ENCODE peak calls at places on chromosomes 13 and 19, in seven cellular contexts. One of them, this sample, is unnamed.

GRCh38 chr19:3873151-3873550 is 4.3 kb upstream of the ZFR2 start:
- DNase-seq in cardiac muscle cell: no peak
- DNase-seq in mammary epithelial cell: no peak
- DNase-seq in upper lobe of right lung: no peak
- DNase-seq in uterus: no peak
- DNase-seq in RWPE1: no peak
- DNase-seq in esophagus squamous epithelium: no peak
- DNase-seq in this sample: no peak

GRCh38 chr13:104204177-104204576 is 1138.0 kb upstream of the SLC10A2 start:
- DNase-seq in cardiac muscle cell: no peak
- DNase-seq in mammary epithelial cell: no peak
- DNase-seq in upper lobe of right lung: no peak
- DNase-seq in uterus: no peak
- DNase-seq in RWPE1: no peak
- DNase-seq in esophagus squamous epithelium: no peak
- DNase-seq in this sample: no peak

GRCh38 chr13:98942997-98943396 is 34.9 kb downstream of the DOCK9 start:
- DNase-seq in cardiac muscle cell: no peak
- DNase-seq in mammary epithelial cell: no peak
- DNase-seq in upper lobe of right lung: no peak
- DNase-seq in uterus: no peak
- DNase-seq in RWPE1: no peak
- DNase-seq in esophagus squamous epithelium: no peak
- DNase-seq in this sample: no peak

GRCh38 chr19:16889429-16889882 is 657 bp downstream of the F2RL3 start:
- DNase-seq in cardiac muscle cell: no peak
- DNase-seq in mammary epithelial cell: no peak
- DNase-seq in upper lobe of right lung: no peak
- DNase-seq in uterus: no peak
- DNase-seq in RWPE1: no peak
- DNase-seq in esophagus squamous epithelium: no peak
- DNase-seq in this sample: no peak

GRCh38 chr19:6238256-6238642 is 41.5 kb downstream of the MLLT1 start:
- DNase-seq in cardiac muscle cell: no peak
- DNase-seq in mammary epithelial cell: no peak
- DNase-seq in upper lobe of right lung: no peak
- DNase-seq in uterus: no peak
- DNase-seq in RWPE1: no peak
- DNase-seq in esophagus squamous epithelium: no peak
- DNase-seq in this sample: no peak

GRCh38 chr13:112850273-112850672 is 118.7 kb upstream of the MCF2L start:
- DNase-seq in cardiac muscle cell: no peak
- DNase-seq in mammary epithelial cell: no peak
- DNase-seq in upper lobe of right lung: no peak
- DNase-seq in uterus: no peak
- DNase-seq in RWPE1: no peak
- DNase-seq in esophagus squamous epithelium: no peak
- DNase-seq in this sample: no peak

GRCh38 chr13:111211789-111212516 is 96.8 kb downstream of the ARHGEF7 start:
- DNase-seq in cardiac muscle cell: peak
- DNase-seq in mammary epithelial cell: no peak
- DNase-seq in upper lobe of right lung: no peak
- DNase-seq in uterus: no peak
- DNase-seq in RWPE1: no peak
- DNase-seq in esophagus squamous epithelium: no peak
- DNase-seq in this sample: no peak

GRCh38 chr19:16593181-16593580 is 21.0 kb upstream of the SLC35E1 start:
- DNase-seq in cardiac muscle cell: no peak
- DNase-seq in mammary epithelial cell: no peak
- DNase-seq in upper lobe of right lung: no peak
- DNase-seq in uterus: no peak
- DNase-seq in RWPE1: no peak
- DNase-seq in esophagus squamous epithelium: no peak
- DNase-seq in this sample: no peak

GRCh38 chr13:69243366-69243765 is 864.3 kb upstream of the ATXN8OS start:
- DNase-seq in cardiac muscle cell: no peak
- DNase-seq in mammary epithelial cell: no peak
- DNase-seq in upper lobe of right lung: no peak
- DNase-seq in uterus: no peak
- DNase-seq in RWPE1: no peak
- DNase-seq in esophagus squamous epithelium: no peak
- DNase-seq in this sample: no peak

GRCh38 chr19:44718441-44719261 is 19.7 kb downstream of the CEACAM16 start:
- DNase-seq in cardiac muscle cell: peak
- DNase-seq in mammary epithelial cell: no peak
- DNase-seq in upper lobe of right lung: peak
- DNase-seq in uterus: peak
- DNase-seq in RWPE1: no peak
- DNase-seq in esophagus squamous epithelium: no peak
- DNase-seq in this sample: no peak

GRCh38 chr13:87754097-87754496 is 82.9 kb downstream of the SLITRK5 start:
- DNase-seq in cardiac muscle cell: no peak
- DNase-seq in mammary epithelial cell: no peak
- DNase-seq in upper lobe of right lung: no peak
- DNase-seq in uterus: no peak
- DNase-seq in RWPE1: no peak
- DNase-seq in esophagus squamous epithelium: no peak
- DNase-seq in this sample: no peak

GRCh38 chr19:46741447-46741846 is 4.4 kb upstream of the FKRP start:
- DNase-seq in cardiac muscle cell: no peak
- DNase-seq in mammary epithelial cell: no peak
- DNase-seq in upper lobe of right lung: no peak
- DNase-seq in uterus: no peak
- DNase-seq in RWPE1: no peak
- DNase-seq in esophagus squamous epithelium: no peak
- DNase-seq in this sample: no peak

GRCh38 chr19:46736544-46737274 is 9.1 kb upstream of the FKRP start:
- DNase-seq in cardiac muscle cell: peak
- DNase-seq in mammary epithelial cell: no peak
- DNase-seq in upper lobe of right lung: peak
- DNase-seq in uterus: no peak
- DNase-seq in RWPE1: no peak
- DNase-seq in esophagus squamous epithelium: no peak
- DNase-seq in this sample: no peak

GRCh38 chr19:46737275-46737654 is 8.6 kb upstream of the FKRP start:
- DNase-seq in cardiac muscle cell: no peak
- DNase-seq in mammary epithelial cell: no peak
- DNase-seq in upper lobe of right lung: no peak
- DNase-seq in uterus: no peak
- DNase-seq in RWPE1: no peak
- DNase-seq in esophagus squamous epithelium: no peak
- DNase-seq in this sample: no peak

GRCh38 chr19:46737761-46738171 is 8.1 kb upstream of the FKRP start:
- DNase-seq in cardiac muscle cell: no peak
- DNase-seq in mammary epithelial cell: no peak
- DNase-seq in upper lobe of right lung: peak
- DNase-seq in uterus: no peak
- DNase-seq in RWPE1: no peak
- DNase-seq in esophagus squamous epithelium: no peak
- DNase-seq in this sample: no peak

DNA sequence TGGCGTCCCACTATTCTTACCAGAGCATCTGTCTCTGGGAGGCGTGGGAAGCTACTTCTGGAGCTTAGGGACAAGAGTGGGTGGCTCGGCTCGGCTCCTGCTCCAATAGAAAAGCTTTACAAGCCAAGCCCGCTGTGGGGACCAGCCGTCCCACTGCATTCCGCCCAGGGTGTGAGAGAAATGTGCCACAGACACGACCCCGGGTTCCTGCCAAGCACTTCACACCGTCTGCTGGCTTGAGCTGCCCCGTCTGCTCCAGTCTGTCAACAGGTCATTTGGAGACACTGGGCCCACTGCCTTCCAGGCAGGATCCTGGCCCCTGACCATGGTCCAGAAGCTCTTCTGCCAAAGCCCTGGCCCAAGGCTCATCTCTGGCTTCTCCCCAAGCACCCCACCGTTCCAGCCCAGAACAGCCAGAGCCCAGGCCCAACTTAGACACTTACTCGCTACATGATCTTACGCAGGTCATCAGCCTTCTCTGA is 6.5 kb upstream of the FKRP start:
- DNase-seq in cardiac muscle cell: peak
- DNase-seq in mammary epithelial cell: no peak
- DNase-seq in upper lobe of right lung: peak
- DNase-seq in uterus: no peak
- DNase-seq in RWPE1: no peak
- DNase-seq in esophagus squamous epithelium: no peak
- DNase-seq in this sample: no peak
- H3K27ac ChIP-seq in cardiac muscle cell: peak
- H3K27ac ChIP-seq in mammary epithelial cell: no peak
- H3K27ac ChIP-seq in upper lobe of right lung: peak
- H3K27ac ChIP-seq in uterus: peak
- H3K27ac ChIP-seq in RWPE1: peak
- H3K27ac ChIP-seq in esophagus squamous epithelium: no peak
- H3K27ac ChIP-seq in this sample: no peak

GRCh38 chr13:113971471-113972231 is 2.2 kb downstream of the C13orf46 start:
- DNase-seq in cardiac muscle cell: no peak
- DNase-seq in mammary epithelial cell: no peak
- DNase-seq in upper lobe of right lung: peak
- DNase-seq in uterus: no peak
- DNase-seq in RWPE1: no peak
- DNase-seq in esophagus squamous epithelium: no peak
- DNase-seq in this sample: no peak
- H3K27ac ChIP-seq in cardiac muscle cell: no peak
- H3K27ac ChIP-seq in mammary epithelial cell: no peak
- H3K27ac ChIP-seq in upper lobe of right lung: peak
- H3K27ac ChIP-seq in uterus: peak
- H3K27ac ChIP-seq in RWPE1: peak
- H3K27ac ChIP-seq in esophagus squamous epithelium: no peak
- H3K27ac ChIP-seq in this sample: peak

DNA sequence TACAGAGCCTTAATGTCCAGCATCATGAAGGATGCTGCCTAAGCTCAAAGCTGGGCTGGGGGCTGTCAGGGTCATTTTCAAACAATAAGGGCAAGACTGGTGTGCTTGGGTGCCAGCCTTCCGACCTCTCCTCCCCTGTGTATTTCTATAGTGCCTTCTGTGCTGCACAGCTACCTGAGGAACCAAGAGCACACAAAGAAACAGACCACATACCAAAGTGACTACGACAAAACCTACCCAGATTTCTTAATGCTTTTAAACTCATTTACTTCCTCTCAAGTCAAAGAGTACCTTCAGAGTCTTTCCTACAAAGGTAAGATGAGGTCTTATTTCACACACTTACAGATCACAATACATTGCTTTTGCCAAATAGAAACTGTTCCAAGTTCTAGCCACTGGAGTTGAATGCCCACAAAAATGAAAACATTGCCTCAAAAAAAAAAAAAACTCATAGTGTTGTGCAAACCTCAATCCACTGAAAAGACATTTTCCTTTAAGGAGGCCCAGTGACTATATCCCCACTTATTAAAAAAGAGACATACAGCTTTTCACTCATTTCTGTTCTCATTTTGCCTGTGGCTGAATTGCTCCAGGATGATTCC is 36.4 kb downstream of the TEX26 start:
- DNase-seq in cardiac muscle cell: no peak
- DNase-seq in mammary epithelial cell: peak
- DNase-seq in upper lobe of right lung: no peak
- DNase-seq in uterus: no peak
- DNase-seq in RWPE1: no peak
- DNase-seq in esophagus squamous epithelium: no peak
- DNase-seq in this sample: no peak
- H3K27ac ChIP-seq in cardiac muscle cell: no peak
- H3K27ac ChIP-seq in mammary epithelial cell: no peak
- H3K27ac ChIP-seq in upper lobe of right lung: peak
- H3K27ac ChIP-seq in uterus: no peak
- H3K27ac ChIP-seq in RWPE1: no peak
- H3K27ac ChIP-seq in esophagus squamous epithelium: no peak
- H3K27ac ChIP-seq in this sample: no peak

GRCh38 chr19:36265856-36266374 is 51.0 kb downstream of the ZNF146 start:
- DNase-seq in cardiac muscle cell: no peak
- DNase-seq in mammary epithelial cell: no peak
- DNase-seq in upper lobe of right lung: no peak
- DNase-seq in uterus: no peak
- DNase-seq in RWPE1: no peak
- DNase-seq in esophagus squamous epithelium: no peak
- DNase-seq in this sample: no peak
- H3K27ac ChIP-seq in cardiac muscle cell: no peak
- H3K27ac ChIP-seq in mammary epithelial cell: no peak
- H3K27ac ChIP-seq in upper lobe of right lung: no peak
- H3K27ac ChIP-seq in uterus: no peak
- H3K27ac ChIP-seq in RWPE1: no peak
- H3K27ac ChIP-seq in esophagus squamous epithelium: no peak
- H3K27ac ChIP-seq in this sample: no peak

This sample was measured in epithelial cell of prostate.